ENCODE peak calls at places on chromosome 17, in ten cellular contexts. F, C, T, J, M, V, N, I, K and U are unnamed samples.

GRCh38 chr17:4087911-4088693 is 54.7 kb downstream of the ZZEF1 start:
- DNase-seq in F (no peak), C (no peak), T (no peak), J (no peak), M (no peak), V (no peak), N (no peak), I (no peak), K (peak; percentile 40), U (peak; percentile 49)

GRCh38 chr17:42457107-42457787 is 1.4 kb upstream of the ATP6V0A1 start:
- DNase-seq in F (no peak), C (no peak), T (peak; percentile 34), J (no peak), M (no peak), V (no peak), N (peak; percentile 19), I (no peak), K (no peak), U (no peak)

GRCh38 chr17:63635787-63636186 is 13.6 kb downstream of the MAP3K3 start:
- DNase-seq in F (no peak), C (no peak), T (no peak), J (no peak), M (no peak), V (no peak), N (no peak), I (no peak), K (no peak), U (no peak)

GRCh38 chr17:2948721-2949468 is 114.5 kb downstream of the OR1D5 start:
- DNase-seq in F (no peak), C (no peak), T (no peak), J (no peak), M (no peak), V (no peak), N (no peak), I (no peak), K (no peak), U (no peak)

GRCh38 chr17:12966413-12966812 is 51.4 kb downstream of the ELAC2 start:
- DNase-seq in F (no peak), C (no peak), T (no peak), J (no peak), M (no peak), V (no peak), N (no peak), I (no peak), K (no peak), U (no peak)

GRCh38 chr17:48577946-48578615 is at the start of gene HOXB4:
- DNase-seq in F (no peak), C (peak; percentile 88), T (peak; percentile 67), J (no peak), M (no peak), V (peak; percentile 59), N (peak; percentile 81), I (peak; percentile 77), K (no peak), U (peak; percentile 83)

GRCh38 chr17:75492555-75493168 is 22.7 kb downstream of the CASKIN2 start:
- DNase-seq in F (no peak), C (no peak), T (no peak), J (no peak), M (no peak), V (no peak), N (no peak), I (no peak), K (no peak), U (no peak)

GRCh38 chr17:57986841-57987581 is 1.0 kb downstream of the VEZF1 start:
- DNase-seq in F (no peak), C (no peak), T (no peak), J (peak; percentile 63), M (no peak), V (peak; percentile 46), N (peak; percentile 48), I (peak; percentile 66), K (no peak), U (peak; percentile 94)

GRCh38 chr17:8557176-8557806 is 73.2 kb downstream of the MYH10 start:
- DNase-seq in F (no peak), C (no peak), T (no peak), J (no peak), M (no peak), V (no peak), N (no peak), I (no peak), K (no peak), U (no peak)

GRCh38 chr17:44187131-44187899 is 543 bp downstream of the TMUB2 start:
- DNase-seq in F (no peak), C (no peak), T (no peak), J (no peak), M (no peak), V (no peak), N (no peak), I (peak; percentile 82), K (no peak), U (peak; percentile 42)

GRCh38 chr17:34408439-34408838 is 45.4 kb upstream of the CCL1 start:
- DNase-seq in F (no peak), C (no peak), T (no peak), J (no peak), M (no peak), V (no peak), N (no peak), I (no peak), K (no peak), U (no peak)

GRCh38 chr17:35555695-35556094 is 4.9 kb downstream of the SLFN14 start:
- DNase-seq in F (no peak), C (no peak), T (no peak), J (no peak), M (no peak), V (no peak), N (no peak), I (no peak), K (no peak), U (no peak)

GRCh38 chr17:18891541-18891940 is 33.6 kb downstream of the PRPSAP2 start:
- DNase-seq in F (no peak), C (no peak), T (no peak), J (no peak), M (no peak), V (no peak), N (no peak), I (no peak), K (no peak), U (no peak)

GRCh38 chr17:18896947-18897346 is 39.0 kb downstream of the PRPSAP2 start:
- DNase-seq in F (no peak), C (no peak), T (no peak), J (no peak), M (no peak), V (no peak), N (no peak), I (no peak), K (no peak), U (no peak)

GRCh38 chr17:18896146-18896545 is 38.2 kb downstream of the PRPSAP2 start:
- DNase-seq in F (no peak), C (no peak), T (no peak), J (no peak), M (no peak), V (no peak), N (no peak), I (no peak), K (no peak), U (no peak)
- H3K9me3 ChIP-seq in F (no peaks in the 10 kb centered on the region), C (no peaks in the 10 kb centered on the region), T (no peaks in the 10 kb centered on the region), J (peaks cover 6% of the 10 kb centered on the region), M (no peaks in the 10 kb centered on the region), V (no peaks in the 10 kb centered on the region), N (no peaks in the 10 kb centered on the region), I (no peaks in the 10 kb centered on the region), K (no peaks in the 10 kb centered on the region), U (no peaks in the 10 kb centered on the region)

GRCh38 chr17:29138184-29138955 is 41.8 kb downstream of the MYO18A start:
- DNase-seq in F (no peak), C (no peak), T (no peak), J (no peak), M (no peak), V (no peak), N (no peak), I (no peak), K (no peak), U (no peak)
- H3K4me3 ChIP-seq in F (peak overlapping the region; percentile 19), C (peak overlapping the region; percentile 53), T (peak overlapping the region; percentile 46), J (no peak overlapping the region), M (peak overlapping the region; percentile 56), V (peak overlapping the region; percentile 50), N (no peak overlapping the region), I (no peak overlapping the region), K (no peak overlapping the region), U (no peak overlapping the region)

GRCh38 chr17:50096092-50096491 is 941 bp downstream of the PDK2 start:
- DNase-seq in F (no peak), C (no peak), T (no peak), J (no peak), M (no peak), V (peak; percentile 57), N (no peak), I (peak; percentile 54), K (no peak), U (no peak)
- H3K4me1 ChIP-seq in F (peaks cover 48% of the 10 kb centered on the region), C (no peaks in the 10 kb centered on the region), T (peaks cover 37% of the 10 kb centered on the region), J (peaks cover 31% of the 10 kb centered on the region), M (peaks cover 28% of the 10 kb centered on the region), V (peaks cover 65% of the 10 kb centered on the region), N (peaks cover 15% of the 10 kb centered on the region), I (no peaks in the 10 kb centered on the region), K (peaks cover 29% of the 10 kb centered on the region), U (peaks cover 14% of the 10 kb centered on the region)

GRCh38 chr17:67044940-67045339 is 586 bp downstream of the CACNG1 start:
- DNase-seq in F (no peak), C (no peak), T (no peak), J (no peak), M (no peak), V (no peak), N (no peak), I (no peak), K (no peak), U (no peak)
- H3K9me3 ChIP-seq in F (peaks cover 11% of the 10 kb centered on the region), C (no peaks in the 10 kb centered on the region), T (no peaks in the 10 kb centered on the region), J (peaks cover 25% of the 10 kb centered on the region), M (peaks cover 23% of the 10 kb centered on the region), V (peaks cover 27% of the 10 kb centered on the region), N (peaks cover 8% of the 10 kb centered on the region), I (no peaks in the 10 kb centered on the region), K (peaks cover 14% of the 10 kb centered on the region), U (peaks cover 26% of the 10 kb centered on the region)